ENCODE peak calls at places on chromosomes 12 and 14, in ten cellular contexts. L, D, M, K, T, I, N, G, W and H are unnamed samples. For H3K36me3, the result is how much of the 10 kb centered on the place peaks cover.

GRCh38 chr12:99767809-99768208 is 120.3 kb downstream of the GARIN6 start:
- DNase-seq in I (no peak), D (peak), L (no peak), T (no peak), G (peak), W (no peak), M (peak), N (no peak), K (no peak), H (no peak)

GRCh38 chr12:96496944-96497343 is 7.6 kb downstream of the CFAP54 start:
- DNase-seq in D (no peak), G (no peak), I (no peak), T (no peak), L (no peak), K (no peak), M (no peak), N (no peak), W (no peak), H (no peak)

GRCh38 chr12:99131761-99132199 is 486.7 kb downstream of the APAF1 start:
- DNase-seq in W (peak), I (no peak), M (no peak), N (no peak), T (no peak), L (no peak), G (peak), K (peak), D (peak), H (peak)

GRCh38 chr14:58533417-58533816 is 104.3 kb upstream of the DACT1 start:
- DNase-seq in M (peak), G (peak), D (no peak), N (no peak), W (no peak), L (no peak), T (peak), I (no peak), K (no peak), H (no peak)

GRCh38 chr14:100691395-100692025 is 35.2 kb upstream of the DLK1 start:
- DNase-seq in G (no peak), D (no peak), L (no peak), N (no peak), T (peak), I (no peak), K (peak), M (no peak), W (no peak), H (no peak)

GRCh38 chr12:113184098-113184899 is 979 bp downstream of the DDX54 start:
- DNase-seq in M (no peak), I (no peak), D (peak), K (no peak), L (peak), W (no peak), N (peak), G (no peak), T (no peak), H (peak)

GRCh38 chr12:124910561-124911478 is 3.6 kb downstream of the UBC start:
- DNase-seq in I (peak), G (peak), K (no peak), W (no peak), L (no peak), M (no peak), T (no peak), N (no peak), D (peak), H (no peak)

GRCh38 chr12:18849761-18850160 is 111.8 kb downstream of the CAPZA3 start:
- DNase-seq in G (peak), T (no peak), K (no peak), I (no peak), W (no peak), L (no peak), M (no peak), D (no peak), N (no peak), H (no peak)

GRCh38 chr12:118344829-118345228 is 27.9 kb downstream of the TAOK3 start:
- DNase-seq in T (no peak), L (no peak), W (no peak), N (no peak), G (no peak), K (no peak), D (no peak), I (no peak), M (no peak), H (no peak)

GRCh38 chr14:97276573-97276972 is 479.4 kb downstream of the VRK1 start:
- DNase-seq in K (no peak), D (no peak), T (no peak), M (no peak), W (no peak), G (peak), N (no peak), L (no peak), I (no peak), H (no peak)

GRCh38 chr12:130873825-130874224 is 2.0 kb downstream of the RAN start:
- DNase-seq in M (no peak), K (no peak), T (no peak), W (no peak), L (no peak), N (no peak), D (no peak), G (no peak), I (no peak), H (no peak)

GRCh38 chr12:105076098-105076497 is 8.2 kb downstream of the ALDH1L2 start:
- DNase-seq in M (no peak), T (no peak), N (no peak), G (peak), I (no peak), W (no peak), K (no peak), L (no peak), D (no peak), H (no peak)

GRCh38 chr12:46218509-46219095 is 50.2 kb downstream of the SLC38A1 start:
- DNase-seq in I (no peak), M (no peak), K (no peak), D (no peak), W (no peak), L (no peak), N (no peak), T (no peak), G (no peak), H (no peak)

GRCh38 chr12:46219147-46219891 is 49.5 kb downstream of the SLC38A1 start:
- DNase-seq in G (no peak), I (no peak), T (no peak), N (no peak), W (no peak), L (no peak), M (no peak), D (no peak), K (no peak), H (no peak)

GRCh38 chr12:46221255-46222128 is 47.4 kb downstream of the SLC38A1 start:
- DNase-seq in I (no peak), W (no peak), G (peak), K (no peak), M (no peak), D (no peak), L (no peak), T (no peak), N (no peak), H (no peak)

GRCh38 chr12:46217686-46218508 is 50.9 kb downstream of the SLC38A1 start:
- DNase-seq in T (no peak), W (no peak), M (no peak), K (peak), D (no peak), N (no peak), I (no peak), L (no peak), G (no peak), H (no peak)

GRCh38 chr12:46219892-46220655 is 48.8 kb downstream of the SLC38A1 start:
- DNase-seq in N (peak), K (no peak), I (no peak), G (peak), W (no peak), L (no peak), D (no peak), M (no peak), T (no peak), H (no peak)
- H3K36me3 ChIP-seq in N (under half), K (under half), I (under half), G (under half), W (half or more), L (under half), D (under half), M (under half), T (under half), H (under half)

DNA sequence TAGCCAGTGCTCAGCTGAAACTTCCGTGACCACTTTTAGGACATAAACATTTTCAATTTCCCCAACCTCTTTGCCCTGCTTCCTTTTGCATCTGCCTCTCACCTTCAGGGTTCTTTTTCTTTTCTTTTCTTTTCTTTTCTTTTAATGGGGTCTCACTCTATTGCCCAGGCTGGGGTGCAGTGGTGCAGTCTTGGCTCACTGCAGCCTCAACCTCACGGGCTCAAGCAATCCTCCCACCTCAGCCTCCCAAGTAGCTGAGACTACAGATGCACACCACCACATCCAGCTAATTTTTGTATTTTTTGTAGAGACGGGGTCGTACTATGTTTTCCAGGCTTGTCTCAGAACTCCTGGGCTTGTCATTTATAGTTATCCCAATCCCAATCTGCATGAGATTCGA is 4.7 kb upstream of the LRP10 start:
- DNase-seq in L (no peak), G (no peak), K (no peak), M (no peak), W (no peak), D (no peak), I (peak), N (no peak), T (no peak), H (peak)
- H3K36me3 ChIP-seq in L (under half), G (under half), K (under half), M (under half), W (under half), D (under half), I (under half), N (under half), T (under half), H (under half)

GRCh38 chr12:57204454-57204853 is 12.1 kb upstream of the NXPH4 start:
- DNase-seq in D (no peak), T (no peak), M (no peak), W (no peak), L (no peak), G (no peak), K (no peak), I (no peak), N (no peak), H (no peak)
- H3K36me3 ChIP-seq in D (under half), T (under half), M (under half), W (half or more), L (under half), G (half or more), K (under half), I (under half), N (under half), H (under half)

DNA sequence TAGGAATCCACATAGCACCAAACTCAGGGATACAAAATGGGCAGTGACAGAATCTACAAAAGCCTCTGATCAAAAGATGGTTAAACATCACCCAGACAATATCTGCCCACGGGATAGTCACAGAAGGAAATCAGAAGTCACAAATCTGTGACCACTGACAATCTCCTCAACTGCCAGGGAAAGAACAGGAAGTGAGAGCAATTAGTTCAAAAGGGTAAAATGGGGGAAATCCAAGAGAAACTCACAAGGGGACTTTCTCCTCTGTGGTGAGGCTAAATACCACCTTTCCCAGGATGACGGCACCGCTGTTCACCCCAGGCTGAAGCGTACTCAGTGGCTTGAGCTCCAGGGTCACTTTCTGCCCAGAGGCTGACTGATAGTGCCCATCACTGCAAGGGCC is 10.7 kb downstream of the TTC5 start:
- DNase-seq in W (no peak), G (no peak), L (no peak), I (no peak), D (no peak), T (no peak), N (no peak), M (no peak), K (no peak), H (no peak)
- H3K36me3 ChIP-seq in W (under half), G (under half), L (under half), I (under half), D (under half), T (under half), N (under half), M (half or more), K (under half), H (under half)

GRCh38 chr12:79549531-79550271 is 141.1 kb downstream of the PAWR start:
- DNase-seq in N (no peak), T (no peak), I (no peak), M (peak), K (no peak), W (no peak), L (no peak), G (peak), D (no peak), H (no peak)

GRCh38 chr12:79555006-79555925 is 135.5 kb downstream of the PAWR start:
- DNase-seq in D (peak), G (peak), L (no peak), T (no peak), W (no peak), K (peak), N (no peak), M (peak), I (no peak), H (no peak)

GRCh38 chr12:79553863-79554574 is 136.7 kb downstream of the PAWR start:
- DNase-seq in K (no peak), N (no peak), M (no peak), T (no peak), D (no peak), L (no peak), W (no peak), G (no peak), I (no peak), H (no peak)

GRCh38 chr12:79548525-79548924 is 142.2 kb downstream of the PAWR start:
- DNase-seq in G (no peak), K (no peak), M (no peak), D (peak), T (no peak), L (no peak), W (no peak), N (no peak), I (no peak), H (no peak)

GRCh38 chr12:79552186-79552585 is 138.6 kb downstream of the PAWR start:
- DNase-seq in M (no peak), I (no peak), W (no peak), D (no peak), K (no peak), T (no peak), G (peak), N (no peak), L (no peak), H (no peak)
- H3K36me3 ChIP-seq in M (under half), I (under half), W (under half), D (under half), K (under half), T (under half), G (under half), N (under half), L (under half), H (under half)

GRCh38 chr14:104753528-104754212 is 723 bp downstream of the SIVA1 start:
- DNase-seq in I (no peak), K (no peak), W (no peak), G (peak), T (no peak), M (no peak), D (peak), N (no peak), L (no peak), H (peak)

GRCh38 chr14:104756477-104757237 is 3.7 kb downstream of the SIVA1 start:
- DNase-seq in T (no peak), K (no peak), D (no peak), I (no peak), G (no peak), M (no peak), W (no peak), N (no peak), L (no peak), H (peak)

GRCh38 chr14:104754213-104754851 is 1.4 kb downstream of the SIVA1 start:
- DNase-seq in L (no peak), W (no peak), M (no peak), K (no peak), T (no peak), D (no peak), I (no peak), G (no peak), N (no peak), H (peak)

GRCh38 chr14:104757238-104757585 is 4.3 kb downstream of the SIVA1 start:
- DNase-seq in M (no peak), W (no peak), N (no peak), T (no peak), L (no peak), D (no peak), I (no peak), K (no peak), G (no peak), H (peak)

GRCh38 chr14:104755621-104756020 is 2.7 kb downstream of the SIVA1 start:
- DNase-seq in D (no peak), K (peak), L (no peak), I (no peak), T (no peak), N (no peak), G (no peak), M (no peak), W (no peak), H (no peak)
- H3K36me3 ChIP-seq in D (under half), K (under half), L (under half), I (under half), T (under half), N (under half), G (under half), M (under half), W (under half), H (under half)

DNA sequence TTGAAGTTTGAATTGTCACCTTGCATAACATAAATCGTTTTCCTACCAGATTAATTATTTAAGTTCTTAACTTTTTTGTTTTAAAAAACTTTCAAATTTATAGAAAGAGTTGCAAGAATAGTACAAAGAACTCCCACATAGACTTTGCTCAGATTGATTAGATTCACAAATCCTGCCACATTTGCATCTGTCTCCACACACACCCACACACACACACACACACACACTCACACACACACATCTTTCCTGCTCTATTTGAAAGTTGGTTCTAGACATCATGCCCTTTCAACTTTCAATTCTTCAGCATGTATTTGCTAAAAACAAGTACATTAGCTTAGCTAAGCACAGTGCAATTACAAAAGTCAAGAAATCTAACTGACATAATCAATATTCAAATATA is 184.0 kb downstream of the ITPR2 start:
- DNase-seq in N (no peak), I (no peak), D (no peak), M (no peak), L (no peak), T (no peak), G (peak), K (no peak), W (no peak), H (no peak)
- H3K36me3 ChIP-seq in N (under half), I (under half), D (under half), M (under half), L (under half), T (under half), G (under half), K (under half), W (under half), H (under half)

DNA sequence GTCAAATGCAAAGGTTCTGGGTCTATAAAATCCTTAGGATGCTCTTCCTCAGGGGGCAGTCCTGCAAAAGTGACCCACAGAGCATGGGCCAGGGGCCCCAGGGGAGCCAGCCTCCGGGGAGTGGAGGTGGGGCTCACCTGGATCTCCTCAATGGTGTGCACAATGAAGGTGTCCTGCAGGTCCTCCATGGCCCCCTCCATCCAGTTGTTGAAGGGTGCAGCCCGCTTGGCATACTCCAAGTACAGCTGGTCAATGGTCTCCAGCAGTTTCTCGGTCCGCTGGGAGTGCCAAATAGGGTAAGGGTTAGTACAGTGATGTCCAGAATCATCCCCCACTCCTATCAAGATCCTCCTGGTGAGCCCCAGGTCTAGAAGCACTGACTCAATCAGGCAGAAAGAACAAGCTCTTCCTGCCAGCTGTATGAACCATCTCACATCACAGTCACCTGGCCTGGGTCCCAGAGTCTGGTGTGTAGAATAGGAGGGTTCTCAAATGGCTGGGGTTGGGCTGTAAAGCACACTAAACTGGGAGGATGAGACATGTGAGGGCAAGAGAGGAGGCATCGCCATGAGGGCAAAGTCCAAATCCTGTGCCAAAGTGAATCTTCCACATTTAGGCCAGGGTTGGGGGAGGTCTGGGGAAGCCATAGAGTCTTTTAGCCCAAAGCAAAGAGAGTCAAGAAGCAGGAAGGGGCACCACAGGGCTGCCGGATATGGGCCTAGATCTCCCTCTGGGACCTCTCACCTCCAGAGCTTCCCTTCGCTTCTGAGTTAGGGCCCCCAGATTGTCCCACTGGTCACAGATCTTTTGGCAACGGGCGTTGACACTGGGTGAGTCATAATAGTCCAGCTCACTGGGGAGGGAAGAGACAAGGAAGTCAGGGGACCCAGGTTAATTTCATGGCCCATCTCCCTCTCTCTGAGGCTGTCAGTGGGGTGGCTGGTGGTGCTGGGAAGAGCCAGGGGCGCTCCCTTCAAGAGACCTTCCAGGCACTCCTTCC is 91.5 kb upstream of the ZFP36L1 start:
- DNase-seq in T (no peak), L (peak), I (no peak), D (no peak), K (peak), G (peak), N (no peak), W (no peak), M (no peak), H (peak)
- H3K36me3 ChIP-seq in T (half or more), L (under half), I (under half), D (under half), K (under half), G (half or more), N (under half), W (half or more), M (half or more), H (under half)